ENCODE peak calls at places on chromosomes 2 and 18, in seven cellular contexts. One of them, this sample, is unnamed.

GRCh38 chr18:49047540-49047939 is 96.8 kb upstream of the SMAD7 start:
- DNase-seq in SK-N-SH: no peak
- DNase-seq in GM12878: no peak
- DNase-seq in HCT116: no peak
- DNase-seq in HepG2: no peak
- DNase-seq in H1: no peak
- DNase-seq in K562: no peak
- DNase-seq in this sample: no peak

GRCh38 chr2:171272039-171272438 is 111.3 kb upstream of the TLK1 start:
- DNase-seq in HCT116: peak; percentile 88
- DNase-seq in H1: no peak
- DNase-seq in K562: peak; percentile 11
- DNase-seq in GM12878: no peak
- DNase-seq in HepG2: peak; percentile 88
- DNase-seq in SK-N-SH: no peak
- DNase-seq in this sample: no peak

GRCh38 chr2:201794261-201794660 is 12.1 kb upstream of the CDK15 start:
- DNase-seq in HepG2: no peak
- DNase-seq in HCT116: no peak
- DNase-seq in H1: no peak
- DNase-seq in K562: no peak
- DNase-seq in GM12878: no peak
- DNase-seq in SK-N-SH: no peak
- DNase-seq in this sample: no peak

GRCh38 chr2:68292108-68292710 is 27.5 kb downstream of the CNRIP1 start:
- DNase-seq in H1: no peak
- DNase-seq in GM12878: no peak
- DNase-seq in K562: peak; percentile 68
- DNase-seq in HCT116: peak; percentile 24
- DNase-seq in HepG2: peak; percentile 45
- DNase-seq in SK-N-SH: peak; percentile 39
- DNase-seq in this sample: peak; percentile 54

GRCh38 chr2:48779019-48779418 is 23.5 kb upstream of the LHCGR start:
- DNase-seq in HepG2: no peak
- DNase-seq in GM12878: no peak
- DNase-seq in SK-N-SH: peak; percentile 45
- DNase-seq in HCT116: no peak
- DNase-seq in H1: no peak
- DNase-seq in K562: no peak
- DNase-seq in this sample: no peak

GRCh38 chr2:36918307-36918706 is 48.0 kb downstream of the STRN start:
- DNase-seq in H1: no peak
- DNase-seq in SK-N-SH: no peak
- DNase-seq in HCT116: no peak
- DNase-seq in K562: no peak
- DNase-seq in HepG2: no peak
- DNase-seq in GM12878: no peak
- DNase-seq in this sample: no peak

GRCh38 chr2:166593403-166593802 is 99.4 kb upstream of the SCN7A start:
- DNase-seq in K562: no peak
- DNase-seq in SK-N-SH: no peak
- DNase-seq in GM12878: no peak
- DNase-seq in HCT116: no peak
- DNase-seq in HepG2: no peak
- DNase-seq in H1: no peak
- DNase-seq in this sample: no peak

GRCh38 chr2:135817946-135818345 is 19.0 kb downstream of the LCT start:
- DNase-seq in HCT116: no peak
- DNase-seq in HepG2: no peak
- DNase-seq in K562: no peak
- DNase-seq in SK-N-SH: no peak
- DNase-seq in H1: no peak
- DNase-seq in GM12878: no peak
- DNase-seq in this sample: no peak

GRCh38 chr2:26840937-26841610 is 6.9 kb upstream of the DPYSL5 start:
- DNase-seq in GM12878: no peak
- DNase-seq in H1: no peak
- DNase-seq in HCT116: peak; percentile 15
- DNase-seq in K562: peak; percentile 35
- DNase-seq in HepG2: peak; percentile 15
- DNase-seq in SK-N-SH: peak; percentile 54
- DNase-seq in this sample: peak; percentile 55

GRCh38 chr2:33266467-33266866 is 210.0 kb upstream of the RASGRP3 start:
- DNase-seq in H1: no peak
- DNase-seq in HepG2: no peak
- DNase-seq in HCT116: no peak
- DNase-seq in K562: no peak
- DNase-seq in GM12878: no peak
- DNase-seq in SK-N-SH: no peak
- DNase-seq in this sample: no peak

GRCh38 chr2:219496781-219497494 is 1.8 kb upstream of the GMPPA start:
- DNase-seq in H1: no peak
- DNase-seq in GM12878: no peak
- DNase-seq in SK-N-SH: no peak
- DNase-seq in K562: no peak
- DNase-seq in HCT116: no peak
- DNase-seq in HepG2: no peak
- DNase-seq in this sample: no peak
- TF ChIP-seq JUND in H1: no peak
- TF ChIP-seq JUND in GM12878: no peak
- TF ChIP-seq JUND in SK-N-SH: no peak
- TF ChIP-seq JUND in K562: no peak
- TF ChIP-seq JUND in HCT116: no peak
- TF ChIP-seq JUND in HepG2: no peak
- TF ChIP-seq JUND in this sample: no peak

GRCh38 chr18:34913837-34914755 is 127.1 kb upstream of the MAPRE2 start:
- DNase-seq in K562: no peak
- DNase-seq in GM12878: no peak
- DNase-seq in HepG2: peak; percentile 97
- DNase-seq in SK-N-SH: no peak
- DNase-seq in H1: no peak
- DNase-seq in HCT116: no peak
- DNase-seq in this sample: no peak
- TF ChIP-seq JUND in K562: no peak
- TF ChIP-seq JUND in GM12878: no peak
- TF ChIP-seq JUND in HepG2: peak; percentile 7
- TF ChIP-seq JUND in SK-N-SH: no peak
- TF ChIP-seq JUND in H1: no peak
- TF ChIP-seq JUND in HCT116: no peak
- TF ChIP-seq JUND in this sample: no peak

GRCh38 chr2:239496700-239497099 is 95.9 kb upstream of the HDAC4 start:
- DNase-seq in GM12878: no peak
- DNase-seq in H1: no peak
- DNase-seq in K562: peak; percentile 16
- DNase-seq in HCT116: peak; percentile 41
- DNase-seq in HepG2: no peak
- DNase-seq in SK-N-SH: no peak
- DNase-seq in this sample: peak; percentile 26
- TF ChIP-seq JUND in GM12878: no peak
- TF ChIP-seq JUND in H1: no peak
- TF ChIP-seq JUND in K562: no peak
- TF ChIP-seq JUND in HCT116: no peak
- TF ChIP-seq JUND in HepG2: no peak
- TF ChIP-seq JUND in SK-N-SH: no peak
- TF ChIP-seq JUND in this sample: no peak

DNA sequence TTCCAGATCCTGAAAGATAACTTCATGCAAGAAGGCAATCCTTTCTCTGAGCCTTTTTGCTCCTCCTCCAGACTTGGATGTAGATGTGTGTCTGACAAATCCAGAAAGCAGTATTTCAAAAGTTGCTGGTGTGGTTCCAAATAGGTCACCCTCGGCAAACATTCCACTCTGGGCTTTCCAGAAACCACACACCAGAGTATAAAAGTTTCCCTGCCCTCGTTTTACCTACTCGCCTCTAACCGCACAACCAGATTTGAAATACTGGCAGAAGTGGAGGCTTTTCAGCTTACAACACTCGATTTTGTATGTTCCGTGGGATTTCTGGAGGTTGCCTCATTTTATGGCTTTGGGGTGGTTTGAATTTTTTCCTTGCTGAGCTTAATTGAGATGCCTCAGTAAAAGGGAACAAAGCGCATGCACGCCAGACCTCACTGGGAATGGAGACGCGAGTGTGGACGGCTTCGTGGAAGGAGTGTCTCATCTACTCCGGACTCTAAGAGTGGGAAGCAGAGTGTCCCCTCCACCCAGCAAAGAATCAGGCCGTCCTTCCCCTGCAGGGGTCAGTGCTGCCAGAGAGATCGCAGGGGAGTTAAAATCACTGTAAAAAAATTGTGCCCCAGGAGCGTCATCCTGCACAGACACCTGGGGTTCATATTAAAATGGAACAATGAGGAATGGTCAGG is 44.0 kb upstream of the RPL31 start:
- DNase-seq in GM12878: no peak
- DNase-seq in H1: no peak
- DNase-seq in HepG2: no peak
- DNase-seq in K562: no peak
- DNase-seq in SK-N-SH: no peak
- DNase-seq in HCT116: no peak
- DNase-seq in this sample: peak; percentile 53
- TF ChIP-seq JUND in GM12878: no peak
- TF ChIP-seq JUND in H1: no peak
- TF ChIP-seq JUND in HepG2: no peak
- TF ChIP-seq JUND in K562: no peak
- TF ChIP-seq JUND in SK-N-SH: no peak
- TF ChIP-seq JUND in HCT116: no peak
- TF ChIP-seq JUND in this sample: no peak

DNA sequence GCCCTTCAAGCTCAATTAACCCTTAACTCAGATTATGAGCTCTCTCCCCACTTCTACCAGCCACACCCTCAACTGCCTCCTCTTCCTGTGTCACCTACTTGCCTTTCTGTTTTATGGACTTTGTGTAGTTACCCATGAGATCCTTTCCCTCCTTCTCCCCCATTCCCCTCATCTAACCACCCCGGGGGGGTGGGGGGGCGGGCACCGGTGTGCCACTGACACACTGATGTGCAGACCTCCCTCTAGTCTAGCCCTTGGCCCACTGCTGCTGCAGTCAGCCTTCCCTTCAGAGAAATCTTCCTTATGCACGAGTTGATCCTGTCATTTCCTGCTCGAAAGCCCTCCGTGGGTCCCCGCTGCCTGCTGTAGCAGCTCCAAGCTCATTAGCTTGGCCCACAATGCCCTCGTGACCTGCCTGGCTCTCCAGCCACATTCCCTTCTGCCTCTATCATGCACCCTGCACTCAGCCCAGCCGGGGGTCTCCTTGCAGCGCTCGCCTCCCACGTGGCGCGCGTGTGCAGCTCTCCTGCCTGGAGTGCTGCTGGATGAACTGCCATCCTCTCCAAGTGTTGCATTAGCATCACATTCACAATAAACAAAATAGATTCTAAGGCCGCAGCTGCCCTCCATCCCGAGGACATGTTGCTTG is 40.0 kb upstream of the TMEM177 start:
- DNase-seq in HepG2: no peak
- DNase-seq in SK-N-SH: no peak
- DNase-seq in K562: no peak
- DNase-seq in H1: peak; percentile 65
- DNase-seq in GM12878: no peak
- DNase-seq in HCT116: no peak
- DNase-seq in this sample: no peak
- TF ChIP-seq JUND in HepG2: no peak
- TF ChIP-seq JUND in SK-N-SH: no peak
- TF ChIP-seq JUND in K562: no peak
- TF ChIP-seq JUND in H1: no peak
- TF ChIP-seq JUND in GM12878: no peak
- TF ChIP-seq JUND in HCT116: no peak
- TF ChIP-seq JUND in this sample: no peak

GRCh38 chr18:70037453-70038061 is 89.9 kb upstream of the CD226 start:
- DNase-seq in HepG2: no peak
- DNase-seq in H1: no peak
- DNase-seq in SK-N-SH: no peak
- DNase-seq in GM12878: no peak
- DNase-seq in K562: peak; percentile 55
- DNase-seq in HCT116: no peak
- DNase-seq in this sample: no peak
- TF ChIP-seq JUND in HepG2: no peak
- TF ChIP-seq JUND in H1: no peak
- TF ChIP-seq JUND in SK-N-SH: no peak
- TF ChIP-seq JUND in GM12878: no peak
- TF ChIP-seq JUND in K562: no peak
- TF ChIP-seq JUND in HCT116: no peak
- TF ChIP-seq JUND in this sample: no peak